ENCODE peak calls at places on chromosomes 11 and 22, in eight cellular contexts. One of them, this sample, is unnamed.

GRCh38 chr11:113979427-113979826 is 4.5 kb downstream of the HTR3A start:
- DNase-seq in SW480: no peak
- DNase-seq in left colon: no peak
- DNase-seq in stimulated activated naive CD4-positive, alpha-beta T cell treated with Interleukin-2 at 50 U/mL for 16 hours: no peak
- DNase-seq in activated T-helper 1 cell treated with Interleukin-2 at 50 U/mL for 16 hours: no peak
- DNase-seq in AG10803: no peak
- DNase-seq in iris pigment epithelial cell: no peak
- DNase-seq in GM12891: no peak
- DNase-seq in this sample: no peak

GRCh38 chr22:40838486-40838885 is 18.0 kb downstream of the ST13 start:
- DNase-seq in SW480: no peak
- DNase-seq in left colon: no peak
- DNase-seq in stimulated activated naive CD4-positive, alpha-beta T cell treated with Interleukin-2 at 50 U/mL for 16 hours: no peak
- DNase-seq in activated T-helper 1 cell treated with Interleukin-2 at 50 U/mL for 16 hours: no peak
- DNase-seq in AG10803: no peak
- DNase-seq in iris pigment epithelial cell: no peak
- DNase-seq in GM12891: no peak
- DNase-seq in this sample: no peak

GRCh38 chr11:82796970-82797594 is 63.4 kb upstream of the FAM181B start:
- DNase-seq in SW480: no peak
- DNase-seq in left colon: peak
- DNase-seq in stimulated activated naive CD4-positive, alpha-beta T cell treated with Interleukin-2 at 50 U/mL for 16 hours: no peak
- DNase-seq in activated T-helper 1 cell treated with Interleukin-2 at 50 U/mL for 16 hours: no peak
- DNase-seq in AG10803: no peak
- DNase-seq in iris pigment epithelial cell: no peak
- DNase-seq in GM12891: no peak
- DNase-seq in this sample: no peak

GRCh38 chr11:123543796-123544195 is 110.6 kb downstream of the SCN3B start:
- DNase-seq in SW480: no peak
- DNase-seq in left colon: no peak
- DNase-seq in stimulated activated naive CD4-positive, alpha-beta T cell treated with Interleukin-2 at 50 U/mL for 16 hours: no peak
- DNase-seq in activated T-helper 1 cell treated with Interleukin-2 at 50 U/mL for 16 hours: no peak
- DNase-seq in AG10803: peak
- DNase-seq in iris pigment epithelial cell: peak
- DNase-seq in GM12891: no peak
- DNase-seq in this sample: no peak

GRCh38 chr11:65204143-65204542 is 22.4 kb downstream of the CAPN1 start:
- DNase-seq in SW480: no peak
- DNase-seq in left colon: no peak
- DNase-seq in stimulated activated naive CD4-positive, alpha-beta T cell treated with Interleukin-2 at 50 U/mL for 16 hours: no peak
- DNase-seq in activated T-helper 1 cell treated with Interleukin-2 at 50 U/mL for 16 hours: no peak
- DNase-seq in AG10803: no peak
- DNase-seq in iris pigment epithelial cell: no peak
- DNase-seq in GM12891: no peak
- DNase-seq in this sample: no peak

GRCh38 chr22:36757608-36758220 is 18.2 kb downstream of the IFT27 start:
- DNase-seq in SW480: peak
- DNase-seq in left colon: peak
- DNase-seq in stimulated activated naive CD4-positive, alpha-beta T cell treated with Interleukin-2 at 50 U/mL for 16 hours: peak
- DNase-seq in activated T-helper 1 cell treated with Interleukin-2 at 50 U/mL for 16 hours: peak
- DNase-seq in AG10803: peak
- DNase-seq in iris pigment epithelial cell: peak
- DNase-seq in GM12891: peak
- DNase-seq in this sample: no peak

GRCh38 chr11:33256808-33257159 is 397 bp upstream of the HIPK3 start:
- DNase-seq in SW480: no peak
- DNase-seq in left colon: no peak
- DNase-seq in stimulated activated naive CD4-positive, alpha-beta T cell treated with Interleukin-2 at 50 U/mL for 16 hours: no peak
- DNase-seq in activated T-helper 1 cell treated with Interleukin-2 at 50 U/mL for 16 hours: no peak
- DNase-seq in AG10803: no peak
- DNase-seq in iris pigment epithelial cell: no peak
- DNase-seq in GM12891: no peak
- DNase-seq in this sample: no peak

GRCh38 chr11:15446929-15447328 is 332.2 kb downstream of the INSC start:
- DNase-seq in SW480: no peak
- DNase-seq in left colon: no peak
- DNase-seq in stimulated activated naive CD4-positive, alpha-beta T cell treated with Interleukin-2 at 50 U/mL for 16 hours: no peak
- DNase-seq in activated T-helper 1 cell treated with Interleukin-2 at 50 U/mL for 16 hours: no peak
- DNase-seq in AG10803: no peak
- DNase-seq in iris pigment epithelial cell: no peak
- DNase-seq in GM12891: no peak
- DNase-seq in this sample: no peak

GRCh38 chr22:49433717-49434611 is 393.7 kb downstream of the BRD1 start:
- DNase-seq in SW480: peak
- DNase-seq in left colon: no peak
- DNase-seq in stimulated activated naive CD4-positive, alpha-beta T cell treated with Interleukin-2 at 50 U/mL for 16 hours: no peak
- DNase-seq in activated T-helper 1 cell treated with Interleukin-2 at 50 U/mL for 16 hours: no peak
- DNase-seq in AG10803: no peak
- DNase-seq in iris pigment epithelial cell: no peak
- DNase-seq in GM12891: no peak
- DNase-seq in this sample: no peak